ENCODE peak calls at places on chromosomes 2 and 18, in four cellular contexts. Y is foreskin fibroblast, V is COR-L47, Q is NCI-H82. B is an unnamed sample.

GRCh38 chr2:126808929-126809328 is 89.8 kb upstream of the TEX51 start:
- DNase-seq in Q (no peak), V (peak; percentile 11), Y (no peak), B (no peak)

GRCh38 chr2:22485456-22485855 is 899.5 kb upstream of the KLHL29 start:
- DNase-seq in Y (no peak), Q (no peak), V (no peak), B (peak; percentile 23)

GRCh38 chr2:46328316-46328715 is 31.1 kb downstream of the EPAS1 start:
- DNase-seq in Q (no peak), Y (no peak), V (no peak), B (peak; percentile 83)

GRCh38 chr2:74472086-74472944 is at the start of gene MRPL53:
- DNase-seq in Y (peak; percentile 97), V (peak; percentile 92), Q (peak; percentile 97), B (peak; percentile 98)

GRCh38 chr18:805008-805754 is 6.9 kb downstream of the YES1 start:
- DNase-seq in Y (no peak), V (no peak), Q (no peak), B (no peak)

GRCh38 chr2:16405551-16405950 is 260.1 kb downstream of the CYRIA start:
- DNase-seq in Y (no peak), Q (no peak), V (no peak), B (no peak)

GRCh38 chr2:241762321-241762932 is 14.2 kb upstream of the GAL3ST2 start:
- DNase-seq in V (no peak), Q (no peak), Y (no peak), B (no peak)

GRCh38 chr2:128605421-128605820 is 286.8 kb upstream of the HS6ST1 start:
- DNase-seq in V (no peak), Y (no peak), Q (no peak), B (peak; percentile 40)

GRCh38 chr2:219406861-219407230 is 11.3 kb upstream of the DES start:
- DNase-seq in Y (peak; percentile 96), V (no peak), Q (no peak), B (no peak)

GRCh38 chr18:24111936-24112335 is 26.9 kb upstream of the CABYR start:
- DNase-seq in V (no peak), Y (no peak), Q (peak; percentile 92), B (no peak)

GRCh38 chr2:230921806-230922595 is 3.0 kb downstream of the GPR55 start:
- DNase-seq in Y (no peak), V (no peak), Q (no peak), B (no peak)

GRCh38 chr2:10042301-10043161 is 819 bp upstream of the KLF11 start:
- DNase-seq in Q (no peak), V (no peak), Y (peak; percentile 85), B (peak; percentile 93)

GRCh38 chr2:136212426-136213378 is 94.8 kb upstream of the CXCR4 start:
- DNase-seq in V (no peak), Y (no peak), Q (no peak), B (no peak)

GRCh38 chr2:53217250-53217649 is 550.4 kb upstream of the CHAC2 start:
- DNase-seq in Q (peak; percentile 39), V (no peak), Y (no peak), B (no peak)

GRCh38 chr18:26549486-26550435 is 1.4 kb upstream of the KCTD1 start:
- DNase-seq in Q (peak; percentile 69), V (peak; percentile 52), Y (peak; percentile 88), B (peak; percentile 88)

GRCh38 chr18:55589625-55590291 is 1.8 kb upstream of the TCF4 start:
- DNase-seq in Q (peak; percentile 98), Y (peak; percentile 98), V (peak; percentile 99), B (peak; percentile 98)

GRCh38 chr2:218003994-218004419 is 1.2 kb upstream of the TNS1 start:
- DNase-seq in Y (peak; percentile 96), Q (no peak), V (no peak), B (peak; percentile 51)

GRCh38 chr18:46369323-46369722 is 265.1 kb downstream of the HAUS1 start:
- DNase-seq in V (no peak), Y (no peak), Q (peak; percentile 7), B (no peak)

GRCh38 chr2:172701250-172701649 is 34.4 kb upstream of the RAPGEF4 start:
- DNase-seq in Y (peak; percentile 94), Q (no peak), V (no peak), B (no peak)

GRCh38 chr18:8471373-8471772 is 137.9 kb upstream of the RAB12 start:
- DNase-seq in V (no peak), Q (no peak), Y (no peak), B (no peak)

B was measured in left kidney.